ENCODE peak calls at places on chromosomes 2 and 18, in eight cellular contexts. O is astrocyte of the spinal cord; H is mesothelial cell of epicardium; D is neural crest cell; W is AG09319; P is CD4-positive, alpha-beta T cell; Z is body of pancreas; R is WTC11. L is an unnamed sample.

GRCh38 chr18:4134691-4135090 is 320.4 kb downstream of the DLGAP1 start:
- DNase-seq in D (no peak), H (no peak), R (no peak), P (no peak), O (no peak), Z (no peak), W (no peak), L (no peak)

GRCh38 chr2:168180914-168181313 is 66.5 kb downstream of the STK39 start:
- DNase-seq in Z (no peak), D (no peak), O (no peak), P (no peak), H (no peak), R (no peak), W (no peak), L (no peak)

GRCh38 chr18:23631746-23632145 is 31.0 kb downstream of the ANKRD29 start:
- DNase-seq in Z (no peak), H (no peak), P (no peak), O (no peak), D (no peak), R (no peak), W (no peak), L (no peak)

GRCh38 chr2:236496311-236496710 is 73.3 kb upstream of the ACKR3 start:
- DNase-seq in Z (no peak), D (no peak), O (no peak), R (no peak), H (no peak), W (no peak), P (no peak), L (no peak)

GRCh38 chr2:53432921-53433320 is 334.7 kb upstream of the CHAC2 start:
- DNase-seq in Z (no peak), R (no peak), D (no peak), W (no peak), O (no peak), H (no peak), P (no peak), L (no peak)

GRCh38 chr18:57930476-57930875 is 113.5 kb upstream of the NEDD4L start:
- DNase-seq in H (no peak), W (no peak), R (no peak), P (no peak), D (no peak), Z (no peak), O (no peak), L (no peak)

GRCh38 chr2:165406053-165406628 is 63.4 kb upstream of the CSRNP3 start:
- DNase-seq in P (no peak), D (peak), O (peak), W (no peak), R (no peak), H (no peak), Z (no peak), L (no peak)

GRCh38 chr2:36568533-36569246 is 29.3 kb downstream of the FEZ2 start:
- DNase-seq in O (peak), P (no peak), Z (no peak), D (no peak), W (no peak), H (no peak), R (no peak), L (no peak)

GRCh38 chr2:196464311-196464710 is 175.2 kb upstream of the CCDC150 start:
- DNase-seq in O (peak), P (no peak), R (no peak), H (no peak), Z (no peak), W (no peak), D (no peak), L (no peak)

GRCh38 chr2:197052371-197052770 is 125.9 kb upstream of the PGAP1 start:
- DNase-seq in W (peak), Z (no peak), P (no peak), O (no peak), H (no peak), D (no peak), R (no peak), L (no peak)

GRCh38 chr2:6824962-6825361 is 40.7 kb downstream of the CMPK2 start:
- DNase-seq in P (no peak), Z (no peak), R (no peak), H (no peak), D (no peak), W (peak), O (peak), L (no peak)

GRCh38 chr2:42675815-42676214 is 88.1 kb downstream of the OXER1 start:
- DNase-seq in O (no peak), D (no peak), R (no peak), P (no peak), W (no peak), H (no peak), Z (no peak), L (no peak)

GRCh38 chr18:76463358-76463757 is 31.7 kb downstream of the ZNF516 start:
- DNase-seq in H (no peak), D (no peak), Z (no peak), P (no peak), R (no peak), W (no peak), O (no peak), L (no peak)

GRCh38 chr2:150520887-150521664 is 33.6 kb upstream of the RND3 start:
- DNase-seq in H (no peak), Z (no peak), D (no peak), R (no peak), W (no peak), O (peak), P (no peak), L (no peak)

GRCh38 chr2:145137211-145137610 is 617.3 kb upstream of the ZEB2 start:
- DNase-seq in R (no peak), Z (no peak), O (no peak), W (no peak), P (no peak), D (no peak), H (no peak), L (no peak)

GRCh38 chr2:7102831-7103230 is 185.6 kb downstream of the RNF144A start:
- DNase-seq in Z (no peak), O (no peak), W (no peak), D (no peak), R (no peak), P (no peak), H (no peak), L (no peak)

GRCh38 chr2:72669121-72669520 is 156.7 kb downstream of the EXOC6B start:
- DNase-seq in R (no peak), P (no peak), O (peak), H (no peak), Z (no peak), W (peak), D (no peak), L (no peak)

GRCh38 chr18:9910071-9910470 is 3.7 kb upstream of the VAPA start:
- DNase-seq in O (no peak), W (no peak), Z (no peak), D (no peak), P (no peak), H (no peak), R (no peak), L (no peak)

GRCh38 chr2:202022755-202023154 is 10.9 kb upstream of the FZD7 start:
- DNase-seq in R (no peak), W (no peak), O (no peak), D (no peak), P (no peak), Z (peak), H (no peak), L (no peak)

GRCh38 chr2:62042944-62043343 is 137.5 kb downstream of the COMMD1 start:
- DNase-seq in O (no peak), H (no peak), W (no peak), R (no peak), D (no peak), Z (no peak), P (no peak), L (no peak)

GRCh38 chr18:35582899-35583558 is 1.5 kb downstream of the GALNT1 start:
- DNase-seq in O (peak), P (no peak), Z (no peak), H (no peak), W (no peak), R (no peak), D (no peak), L (no peak)

GRCh38 chr2:235807347-235807746 is 313.5 kb downstream of the AGAP1 start:
- DNase-seq in O (no peak), R (peak), Z (no peak), D (peak), P (no peak), H (no peak), W (no peak), L (no peak)

GRCh38 chr18:1294229-1294628 is 389.6 kb downstream of the ADCYAP1 start:
- DNase-seq in Z (peak), P (no peak), H (no peak), W (no peak), O (no peak), D (no peak), R (no peak), L (no peak)

GRCh38 chr18:29874519-29875098 is 1167.9 kb downstream of the DSC3 start:
- DNase-seq in H (no peak), P (no peak), O (peak), D (peak), W (no peak), R (peak), Z (no peak), L (peak)
- TF ChIP-seq CTCF in H (peak), P (no peak), O (peak), D (peak), W (peak), R (peak), Z (peak), L (peak)

DNA sequence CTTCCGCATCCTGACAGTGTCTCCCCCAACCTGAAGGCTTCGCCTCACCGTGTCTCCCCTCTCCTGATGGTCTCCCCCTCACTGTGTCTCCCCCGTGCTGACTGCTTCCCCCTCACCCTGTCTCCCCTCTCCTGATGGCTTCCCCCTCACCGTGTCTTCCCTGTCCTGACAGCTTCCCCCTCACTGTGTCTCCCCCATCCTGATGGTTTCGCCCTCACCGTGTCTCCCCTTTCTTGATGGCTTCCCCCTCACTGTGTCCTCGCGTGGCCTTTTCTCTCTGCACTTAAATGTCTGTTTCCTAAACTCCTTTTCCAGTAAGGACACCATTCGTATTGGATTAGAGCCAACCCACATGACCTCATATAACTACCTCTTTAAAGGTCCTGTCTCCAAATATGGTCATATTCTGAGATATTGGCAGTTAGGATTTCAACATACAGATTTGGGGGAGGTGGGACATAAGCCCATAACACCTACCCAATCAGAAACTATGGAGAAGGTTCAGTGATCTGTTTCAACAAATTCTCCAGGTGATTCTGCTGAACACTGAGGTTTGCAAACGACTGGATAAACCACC is 47.9 kb upstream of the RAB27B start:
- DNase-seq in Z (no peak), W (no peak), P (no peak), R (no peak), D (no peak), H (no peak), O (no peak), L (no peak)
- TF ChIP-seq CTCF in Z (no peak), W (no peak), P (no peak), R (no peak), D (no peak), H (no peak), O (no peak), L (no peak)

GRCh38 chr2:118146315-118147283 is 58.3 kb downstream of the INSIG2 start:
- DNase-seq in D (no peak), P (no peak), O (no peak), Z (no peak), H (no peak), R (no peak), W (no peak), L (no peak)

GRCh38 chr2:118148133-118148532 is 59.9 kb downstream of the INSIG2 start:
- DNase-seq in D (no peak), W (no peak), Z (no peak), P (no peak), R (no peak), H (no peak), O (no peak), L (no peak)

GRCh38 chr2:118145806-118146205 is 57.5 kb downstream of the INSIG2 start:
- DNase-seq in D (no peak), W (no peak), R (no peak), Z (no peak), P (no peak), H (no peak), O (no peak), L (no peak)

GRCh38 chr2:118150294-118150693 is 62.0 kb downstream of the INSIG2 start:
- DNase-seq in H (no peak), O (no peak), W (no peak), P (no peak), D (no peak), Z (no peak), R (no peak), L (no peak)

DNA sequence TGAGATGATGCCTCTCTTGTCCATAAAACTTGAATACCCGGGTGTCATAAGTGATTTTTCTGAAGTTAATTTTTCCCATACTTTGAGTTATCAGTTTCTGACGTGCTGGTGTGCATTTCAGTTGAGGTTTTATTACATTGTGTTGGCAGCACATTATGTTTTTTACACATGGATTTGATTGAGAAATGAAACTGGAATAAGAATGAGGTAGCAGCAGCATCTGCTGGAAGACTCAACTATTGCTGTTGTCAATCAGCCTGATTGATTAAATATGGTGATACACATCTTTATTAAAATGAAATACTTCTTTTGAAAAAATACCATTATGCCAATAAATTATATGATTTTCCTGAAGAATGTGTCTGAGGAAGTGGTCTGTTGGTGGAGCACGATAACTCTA is 60.5 kb downstream of the INSIG2 start:
- DNase-seq in O (no peak), D (no peak), H (no peak), P (no peak), Z (no peak), R (no peak), W (peak), L (no peak)
- TF ChIP-seq CTCF in O (no peak), D (no peak), H (no peak), P (no peak), Z (peak), R (no peak), W (peak), L (no peak)

GRCh38 chr18:45838302-45839070 is 13.0 kb downstream of the SIGLEC15 start:
- DNase-seq in H (no peak), W (no peak), D (no peak), Z (peak), P (no peak), O (no peak), R (no peak), L (no peak)

GRCh38 chr18:45836242-45837215 is 11.1 kb downstream of the SIGLEC15 start:
- DNase-seq in R (no peak), H (no peak), O (no peak), D (no peak), P (no peak), W (no peak), Z (no peak), L (no peak)

GRCh38 chr18:45835057-45835634 is 9.7 kb downstream of the SIGLEC15 start:
- DNase-seq in Z (no peak), H (no peak), D (no peak), W (no peak), P (no peak), R (no peak), O (no peak), L (no peak)

GRCh38 chr18:45839415-45840395 is 14.2 kb downstream of the SIGLEC15 start:
- DNase-seq in Z (peak), P (no peak), O (peak), D (no peak), W (no peak), R (peak), H (no peak), L (no peak)

DNA sequence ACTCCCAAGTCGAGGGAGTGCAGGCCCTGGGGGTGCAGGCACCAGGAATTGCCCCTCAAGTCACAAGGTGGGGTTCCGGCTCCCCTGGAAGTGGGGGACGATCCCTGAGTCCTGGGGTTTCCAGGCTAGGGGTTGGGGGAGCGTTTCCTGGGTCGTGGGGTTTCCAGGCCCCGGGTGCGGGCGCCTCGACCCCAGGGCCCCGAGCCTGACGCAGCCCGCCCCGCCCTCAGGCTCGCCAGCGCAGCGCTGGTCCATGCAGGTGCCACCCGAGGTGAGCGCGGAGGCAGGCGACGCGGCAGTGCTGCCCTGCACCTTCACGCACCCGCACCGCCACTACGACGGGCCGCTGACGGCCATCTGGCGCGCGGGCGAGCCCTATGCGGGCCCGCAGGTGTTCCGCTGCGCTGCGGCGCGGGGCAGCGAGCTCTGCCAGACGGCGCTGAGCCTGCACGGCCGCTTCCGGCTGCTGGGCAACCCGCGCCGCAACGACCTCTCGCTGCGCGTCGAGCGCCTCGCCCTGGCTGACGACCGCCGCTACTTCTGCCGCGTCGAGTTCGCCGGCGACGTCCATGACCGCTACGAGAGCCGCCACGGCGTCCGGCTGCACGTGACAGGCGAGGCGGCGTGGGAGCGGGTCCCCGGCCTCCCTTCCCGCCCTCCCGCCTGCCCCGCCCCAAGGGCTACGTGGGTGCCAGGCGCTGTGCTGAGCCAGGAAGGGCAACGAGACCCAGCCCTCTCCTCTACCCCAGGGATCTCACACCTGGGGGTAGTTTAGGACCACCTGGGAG is 12.0 kb downstream of the SIGLEC15 start:
- DNase-seq in P (peak), Z (peak), O (peak), R (peak), W (no peak), D (peak), H (peak), L (peak)
- TF ChIP-seq CTCF in P (no peak), Z (peak), O (peak), R (no peak), W (peak), D (peak), H (no peak), L (peak)

GRCh38 chr18:65206551-65207260 is 544.1 kb upstream of the CDH7 start:
- DNase-seq in P (no peak), D (no peak), R (peak), H (no peak), W (no peak), Z (no peak), O (no peak), L (no peak)
- TF ChIP-seq CTCF in P (no peak), D (peak), R (peak), H (no peak), W (no peak), Z (no peak), O (no peak), L (peak)

GRCh38 chr2:157508676-157509075 is 64.8 kb upstream of the CYTIP start:
- DNase-seq in R (no peak), O (no peak), Z (no peak), W (no peak), H (no peak), D (no peak), P (no peak), L (no peak)

GRCh38 chr2:157504623-157505022 is 60.7 kb upstream of the CYTIP start:
- DNase-seq in O (no peak), Z (no peak), P (no peak), R (no peak), H (no peak), W (no peak), D (no peak), L (no peak)

DNA sequence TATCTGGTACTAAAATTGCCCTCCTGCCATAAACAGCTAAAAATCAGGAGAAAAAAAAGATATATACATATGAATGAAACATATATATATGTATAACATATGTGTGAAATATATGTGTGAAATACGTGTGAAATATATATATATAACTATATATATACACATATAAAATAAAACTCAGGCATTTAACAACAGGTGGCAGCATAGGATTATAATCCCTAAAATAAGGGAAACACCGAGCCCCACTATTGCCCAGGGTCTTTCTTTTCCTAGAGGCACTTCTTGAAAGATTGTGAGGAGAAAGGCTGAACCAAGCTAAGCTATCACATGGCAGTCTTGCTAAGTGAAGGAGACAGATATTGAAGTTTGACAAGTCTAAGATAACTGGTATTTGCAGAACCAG is 65.9 kb upstream of the CYTIP start:
- DNase-seq in W (no peak), Z (no peak), O (no peak), R (no peak), P (no peak), H (no peak), D (no peak), L (no peak)
- TF ChIP-seq CTCF in W (no peak), Z (no peak), O (no peak), R (no peak), P (peak), H (no peak), D (no peak), L (no peak)

L was measured in progenitor cell of endocrine pancreas.